ENCODE peak calls at places on chromosomes 6 and 20, in six cellular contexts. One of them, this sample, is unnamed.

GRCh38 chr6:9361749-9362148 is 926.4 kb upstream of the SLC35B3 start:
- DNase-seq in substantia nigra: no peak
- DNase-seq in heart left ventricle: no peak
- DNase-seq in hepatocyte: no peak
- DNase-seq in spleen: no peak
- DNase-seq in brain microvascular endothelial cell: no peak
- DNase-seq in this sample: no peak

GRCh38 chr6:20569000-20569610 is 34.8 kb downstream of the CDKAL1 start:
- DNase-seq in substantia nigra: no peak
- DNase-seq in heart left ventricle: no peak
- DNase-seq in hepatocyte: no peak
- DNase-seq in spleen: no peak
- DNase-seq in brain microvascular endothelial cell: no peak
- DNase-seq in this sample: no peak

GRCh38 chr6:5300206-5300764 is 39.0 kb downstream of the FARS2 start:
- DNase-seq in substantia nigra: no peak
- DNase-seq in heart left ventricle: no peak
- DNase-seq in hepatocyte: no peak
- DNase-seq in spleen: no peak
- DNase-seq in brain microvascular endothelial cell: no peak
- DNase-seq in this sample: no peak

GRCh38 chr6:56484669-56485068 is 158.0 kb downstream of the DST start:
- DNase-seq in substantia nigra: no peak
- DNase-seq in heart left ventricle: no peak
- DNase-seq in hepatocyte: no peak
- DNase-seq in spleen: no peak
- DNase-seq in brain microvascular endothelial cell: no peak
- DNase-seq in this sample: no peak

GRCh38 chr6:17886891-17887290 is 100.5 kb downstream of the KIF13A start:
- DNase-seq in substantia nigra: no peak
- DNase-seq in heart left ventricle: no peak
- DNase-seq in hepatocyte: no peak
- DNase-seq in spleen: no peak
- DNase-seq in brain microvascular endothelial cell: no peak
- DNase-seq in this sample: no peak

GRCh38 chr20:11271319-11271718 is 597.5 kb upstream of the JAG1 start:
- DNase-seq in substantia nigra: no peak
- DNase-seq in heart left ventricle: no peak
- DNase-seq in hepatocyte: no peak
- DNase-seq in spleen: no peak
- DNase-seq in brain microvascular endothelial cell: no peak
- DNase-seq in this sample: no peak

GRCh38 chr6:167733740-167734661 is 92.7 kb upstream of the AFDN start:
- DNase-seq in substantia nigra: no peak
- DNase-seq in heart left ventricle: no peak
- DNase-seq in hepatocyte: peak; percentile 50
- DNase-seq in spleen: peak; percentile 70
- DNase-seq in brain microvascular endothelial cell: no peak
- DNase-seq in this sample: no peak

GRCh38 chr6:8075704-8076103 is 11.5 kb upstream of the BLOC1S5 start:
- DNase-seq in substantia nigra: no peak
- DNase-seq in heart left ventricle: no peak
- DNase-seq in hepatocyte: no peak
- DNase-seq in spleen: no peak
- DNase-seq in brain microvascular endothelial cell: no peak
- DNase-seq in this sample: no peak

GRCh38 chr6:25007269-25007699 is 71.5 kb upstream of the RIPOR2 start:
- DNase-seq in substantia nigra: no peak
- DNase-seq in heart left ventricle: no peak
- DNase-seq in hepatocyte: no peak
- DNase-seq in spleen: no peak
- DNase-seq in brain microvascular endothelial cell: no peak
- DNase-seq in this sample: no peak

GRCh38 chr6:33490198-33490597 is 35.8 kb downstream of the ZBTB9 start:
- DNase-seq in substantia nigra: no peak
- DNase-seq in heart left ventricle: no peak
- DNase-seq in hepatocyte: peak; percentile 47
- DNase-seq in spleen: no peak
- DNase-seq in brain microvascular endothelial cell: no peak
- DNase-seq in this sample: no peak

GRCh38 chr20:49268600-49269365 is 9.1 kb downstream of the ZNFX1 start:
- DNase-seq in substantia nigra: no peak
- DNase-seq in heart left ventricle: no peak
- DNase-seq in hepatocyte: no peak
- DNase-seq in spleen: no peak
- DNase-seq in brain microvascular endothelial cell: peak; percentile 37
- DNase-seq in this sample: no peak

GRCh38 chr20:58597021-58597940 is 53.8 kb upstream of the STX16 start:
- DNase-seq in substantia nigra: no peak
- DNase-seq in heart left ventricle: peak; percentile 69
- DNase-seq in hepatocyte: peak; percentile 62
- DNase-seq in spleen: peak; percentile 23
- DNase-seq in brain microvascular endothelial cell: no peak
- DNase-seq in this sample: no peak

GRCh38 chr6:161152527-161152862 is 121.4 kb downstream of the AGPAT4 start:
- DNase-seq in substantia nigra: no peak
- DNase-seq in heart left ventricle: no peak
- DNase-seq in hepatocyte: no peak
- DNase-seq in spleen: no peak
- DNase-seq in brain microvascular endothelial cell: no peak
- DNase-seq in this sample: no peak

GRCh38 chr6:12196326-12196936 is 93.7 kb upstream of the EDN1 start:
- DNase-seq in substantia nigra: no peak
- DNase-seq in heart left ventricle: no peak
- DNase-seq in hepatocyte: no peak
- DNase-seq in spleen: no peak
- DNase-seq in brain microvascular endothelial cell: peak; percentile 27
- DNase-seq in this sample: no peak

GRCh38 chr6:56798163-56798562 is 155.5 kb upstream of the DST start:
- DNase-seq in substantia nigra: no peak
- DNase-seq in heart left ventricle: no peak
- DNase-seq in hepatocyte: peak; percentile 25
- DNase-seq in spleen: no peak
- DNase-seq in brain microvascular endothelial cell: peak; percentile 22
- DNase-seq in this sample: no peak

GRCh38 chr20:46951840-46952497 is 57.3 kb downstream of the EYA2 start:
- DNase-seq in substantia nigra: no peak
- DNase-seq in heart left ventricle: no peak
- DNase-seq in hepatocyte: no peak
- DNase-seq in spleen: no peak
- DNase-seq in brain microvascular endothelial cell: no peak
- DNase-seq in this sample: no peak

GRCh38 chr6:75098709-75099108 is 107.1 kb downstream of the COL12A1 start:
- DNase-seq in substantia nigra: no peak
- DNase-seq in heart left ventricle: peak; percentile 60
- DNase-seq in hepatocyte: peak; percentile 79
- DNase-seq in spleen: no peak
- DNase-seq in brain microvascular endothelial cell: peak; percentile 98
- DNase-seq in this sample: peak; percentile 65

GRCh38 chr6:3119040-3119723 is 671 bp downstream of the BPHL start:
- DNase-seq in substantia nigra: no peak
- DNase-seq in heart left ventricle: no peak
- DNase-seq in hepatocyte: peak; percentile 73
- DNase-seq in spleen: no peak
- DNase-seq in brain microvascular endothelial cell: peak; percentile 19
- DNase-seq in this sample: no peak

GRCh38 chr6:29528988-29529560 is 30.5 kb downstream of the UBD start:
- DNase-seq in substantia nigra: no peak
- DNase-seq in heart left ventricle: no peak
- DNase-seq in hepatocyte: no peak
- DNase-seq in spleen: no peak
- DNase-seq in brain microvascular endothelial cell: no peak
- DNase-seq in this sample: no peak

GRCh38 chr6:33050013-33050800 is 23.2 kb downstream of the HLA-DPA1 start:
- DNase-seq in substantia nigra: no peak
- DNase-seq in heart left ventricle: no peak
- DNase-seq in hepatocyte: no peak
- DNase-seq in spleen: no peak
- DNase-seq in brain microvascular endothelial cell: no peak
- DNase-seq in this sample: no peak

GRCh38 chr6:17869010-17869752 is 118.3 kb downstream of the KIF13A start:
- DNase-seq in substantia nigra: no peak
- DNase-seq in heart left ventricle: no peak
- DNase-seq in hepatocyte: no peak
- DNase-seq in spleen: no peak
- DNase-seq in brain microvascular endothelial cell: no peak
- DNase-seq in this sample: peak; percentile 14

GRCh38 chr20:13322621-13323020 is 101.5 kb downstream of the ISM1 start:
- DNase-seq in substantia nigra: no peak
- DNase-seq in heart left ventricle: no peak
- DNase-seq in hepatocyte: no peak
- DNase-seq in spleen: no peak
- DNase-seq in brain microvascular endothelial cell: no peak
- DNase-seq in this sample: no peak

GRCh38 chr6:16438677-16439615 is 200.6 kb downstream of the GMPR start:
- DNase-seq in substantia nigra: no peak
- DNase-seq in heart left ventricle: no peak
- DNase-seq in hepatocyte: no peak
- DNase-seq in spleen: no peak
- DNase-seq in brain microvascular endothelial cell: peak; percentile 40
- DNase-seq in this sample: no peak

GRCh38 chr6:163405412-163406309 is 8.9 kb upstream of the QKI start:
- DNase-seq in substantia nigra: peak; percentile 70
- DNase-seq in heart left ventricle: peak; percentile 77
- DNase-seq in hepatocyte: peak; percentile 30
- DNase-seq in spleen: peak; percentile 92
- DNase-seq in brain microvascular endothelial cell: no peak
- DNase-seq in this sample: peak; percentile 79

GRCh38 chr20:49892260-49893216 is 22.8 kb downstream of the SPATA2 start:
- DNase-seq in substantia nigra: peak; percentile 37
- DNase-seq in heart left ventricle: peak; percentile 62
- DNase-seq in hepatocyte: no peak
- DNase-seq in spleen: peak; percentile 81
- DNase-seq in brain microvascular endothelial cell: no peak
- DNase-seq in this sample: peak; percentile 64

GRCh38 chr6:106927531-106928398 is 46.8 kb downstream of the CD24 start:
- DNase-seq in substantia nigra: no peak
- DNase-seq in heart left ventricle: peak; percentile 21
- DNase-seq in hepatocyte: peak; percentile 79
- DNase-seq in spleen: no peak
- DNase-seq in brain microvascular endothelial cell: peak; percentile 43
- DNase-seq in this sample: no peak

GRCh38 chr6:170554086-170554887 is at the start of gene TBP:
- DNase-seq in substantia nigra: peak; percentile 95
- DNase-seq in heart left ventricle: peak; percentile 99
- DNase-seq in hepatocyte: peak; percentile 98
- DNase-seq in spleen: peak; percentile 98
- DNase-seq in brain microvascular endothelial cell: peak; percentile 99
- DNase-seq in this sample: peak; percentile 100

GRCh38 chr20:29409833-29410804 is 1847.3 kb upstream of the DEFB115 start:
- DNase-seq in substantia nigra: no peak
- DNase-seq in heart left ventricle: no peak
- DNase-seq in hepatocyte: no peak
- DNase-seq in spleen: no peak
- DNase-seq in brain microvascular endothelial cell: no peak
- DNase-seq in this sample: no peak

GRCh38 chr6:17394192-17394611 is 807 bp downstream of the CAP2 start:
- DNase-seq in substantia nigra: no peak
- DNase-seq in heart left ventricle: peak; percentile 42
- DNase-seq in hepatocyte: peak; percentile 81
- DNase-seq in spleen: no peak
- DNase-seq in brain microvascular endothelial cell: peak; percentile 65
- DNase-seq in this sample: peak; percentile 65

GRCh38 chr20:49713779-49714712 is at the start of gene B4GALT5:
- DNase-seq in substantia nigra: peak; percentile 61
- DNase-seq in heart left ventricle: peak; percentile 75
- DNase-seq in hepatocyte: peak; percentile 91
- DNase-seq in spleen: peak; percentile 93
- DNase-seq in brain microvascular endothelial cell: peak; percentile 52
- DNase-seq in this sample: peak; percentile 70

GRCh38 chr20:49583669-49584417 is 15.9 kb upstream of the PTGIS start:
- DNase-seq in substantia nigra: no peak
- DNase-seq in heart left ventricle: peak; percentile 74
- DNase-seq in hepatocyte: peak; percentile 86
- DNase-seq in spleen: no peak
- DNase-seq in brain microvascular endothelial cell: peak; percentile 93
- DNase-seq in this sample: peak; percentile 72

DNA sequence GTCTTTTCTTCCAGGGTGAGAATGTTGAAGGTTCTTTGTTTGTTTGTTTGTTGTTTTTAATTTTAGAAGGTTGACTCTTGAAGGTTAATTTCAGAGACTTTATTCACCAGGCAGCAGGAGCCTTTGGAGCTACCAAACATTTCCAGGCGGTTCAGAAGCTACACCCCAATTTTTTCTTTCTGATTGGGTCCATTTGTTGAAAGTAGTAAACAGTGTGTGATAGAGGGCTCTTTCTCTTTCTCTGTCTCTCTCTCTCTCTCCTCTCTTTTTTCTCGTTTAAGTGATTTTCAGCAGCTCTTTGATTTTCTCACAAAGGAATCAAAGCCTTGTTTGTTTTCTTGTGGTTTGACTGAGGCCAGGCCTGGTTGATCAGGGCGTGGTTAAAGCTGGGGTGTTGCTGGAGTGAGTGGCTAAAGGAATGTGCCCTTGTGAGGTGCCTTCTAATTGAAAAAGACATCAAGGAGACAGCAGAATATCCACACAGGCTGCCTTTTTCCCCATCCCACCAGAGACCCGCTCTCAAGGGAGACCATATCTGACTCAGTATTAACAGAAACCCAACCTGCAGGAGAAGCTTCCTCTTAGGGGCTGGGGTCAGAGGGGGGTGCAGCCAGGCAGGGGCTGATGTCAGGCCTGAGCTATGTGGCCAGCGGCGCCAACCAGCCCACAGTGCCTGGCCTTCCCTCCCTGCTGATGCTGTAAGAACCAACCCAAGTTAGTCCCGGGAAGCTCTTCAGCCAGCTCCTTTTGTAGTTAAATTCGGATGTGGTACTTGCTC is 40.4 kb upstream of the NAA20 start:
- DNase-seq in substantia nigra: no peak
- DNase-seq in heart left ventricle: peak; percentile 71
- DNase-seq in hepatocyte: peak; percentile 62
- DNase-seq in spleen: no peak
- DNase-seq in brain microvascular endothelial cell: peak; percentile 73
- DNase-seq in this sample: peak; percentile 75
- H3K27ac ChIP-seq in substantia nigra: peak overlapping the region; percentile 95
- H3K27ac ChIP-seq in heart left ventricle: peak overlapping the region; percentile 93
- H3K27ac ChIP-seq in hepatocyte: peak overlapping the region; percentile 89
- H3K27ac ChIP-seq in spleen: peak overlapping the region; percentile 79
- H3K27ac ChIP-seq in brain microvascular endothelial cell: peak overlapping the region; percentile 88
- H3K27ac ChIP-seq in this sample: peak overlapping the region; percentile 6

GRCh38 chr6:150617496-150618460 is 18.1 kb downstream of the PLEKHG1 start:
- DNase-seq in substantia nigra: no peak
- DNase-seq in heart left ventricle: no peak
- DNase-seq in hepatocyte: peak; percentile 31
- DNase-seq in spleen: no peak
- DNase-seq in brain microvascular endothelial cell: no peak
- DNase-seq in this sample: no peak
- H3K27ac ChIP-seq in substantia nigra: peak overlapping the region; percentile 46
- H3K27ac ChIP-seq in heart left ventricle: peak overlapping the region; percentile 12
- H3K27ac ChIP-seq in hepatocyte: peak overlapping the region; percentile 80
- H3K27ac ChIP-seq in spleen: peak overlapping the region; percentile 83
- H3K27ac ChIP-seq in brain microvascular endothelial cell: no peak overlapping the region
- H3K27ac ChIP-seq in this sample: no peak overlapping the region

GRCh38 chr6:37793067-37793466 is 26.5 kb upstream of the ZFAND3 start:
- DNase-seq in substantia nigra: no peak
- DNase-seq in heart left ventricle: no peak
- DNase-seq in hepatocyte: no peak
- DNase-seq in spleen: no peak
- DNase-seq in brain microvascular endothelial cell: no peak
- DNase-seq in this sample: no peak
- H3K27ac ChIP-seq in substantia nigra: no peak overlapping the region
- H3K27ac ChIP-seq in heart left ventricle: no peak overlapping the region
- H3K27ac ChIP-seq in hepatocyte: no peak overlapping the region
- H3K27ac ChIP-seq in spleen: no peak overlapping the region
- H3K27ac ChIP-seq in brain microvascular endothelial cell: no peak overlapping the region
- H3K27ac ChIP-seq in this sample: no peak overlapping the region

GRCh38 chr20:35000922-35001595 is 45.4 kb downstream of the MYH7B start:
- DNase-seq in substantia nigra: no peak
- DNase-seq in heart left ventricle: no peak
- DNase-seq in hepatocyte: no peak
- DNase-seq in spleen: no peak
- DNase-seq in brain microvascular endothelial cell: no peak
- DNase-seq in this sample: no peak
- H3K27ac ChIP-seq in substantia nigra: no peak overlapping the region
- H3K27ac ChIP-seq in heart left ventricle: no peak overlapping the region
- H3K27ac ChIP-seq in hepatocyte: no peak overlapping the region
- H3K27ac ChIP-seq in spleen: no peak overlapping the region
- H3K27ac ChIP-seq in brain microvascular endothelial cell: no peak overlapping the region
- H3K27ac ChIP-seq in this sample: no peak overlapping the region